ENCODE peak calls at places on chromosomes 12 and 14, in six cellular contexts. One of them, this sample, is unnamed.
A peak's percentile ranks its signal among the peaks of the same experiment; 100 is the strongest.

GRCh38 chr12:71155228-71155627 is 2.6 kb downstream of the TSPAN8 start:
- DNase-seq in fibroblast of pulmonary artery: no peak
- DNase-seq in CD8-positive, alpha-beta T cell: no peak
- DNase-seq in mammary epithelial cell: no peak
- DNase-seq in substantia nigra: no peak
- DNase-seq in NCI-H460: no peak
- DNase-seq in this sample: no peak

GRCh38 chr14:50601405-50601804 is 41.5 kb downstream of the ATL1 start:
- DNase-seq in NCI-H460: peak; percentile 20
- DNase-seq in mammary epithelial cell: peak; percentile 28
- DNase-seq in fibroblast of pulmonary artery: peak; percentile 13
- DNase-seq in CD8-positive, alpha-beta T cell: no peak
- DNase-seq in substantia nigra: no peak
- DNase-seq in this sample: no peak

GRCh38 chr14:73764406-73764805 is 50.2 kb upstream of the PNMA1 start:
- DNase-seq in fibroblast of pulmonary artery: peak; percentile 52
- DNase-seq in NCI-H460: no peak
- DNase-seq in substantia nigra: no peak
- DNase-seq in mammary epithelial cell: no peak
- DNase-seq in CD8-positive, alpha-beta T cell: no peak
- DNase-seq in this sample: no peak

GRCh38 chr12:25482637-25483036 is 70.4 kb downstream of the LMNTD1 start:
- DNase-seq in fibroblast of pulmonary artery: no peak
- DNase-seq in CD8-positive, alpha-beta T cell: no peak
- DNase-seq in mammary epithelial cell: no peak
- DNase-seq in NCI-H460: no peak
- DNase-seq in substantia nigra: no peak
- DNase-seq in this sample: no peak

GRCh38 chr12:31008241-31008711 is 65.4 kb upstream of the DDX11 start:
- DNase-seq in NCI-H460: no peak
- DNase-seq in fibroblast of pulmonary artery: no peak
- DNase-seq in CD8-positive, alpha-beta T cell: no peak
- DNase-seq in substantia nigra: no peak
- DNase-seq in mammary epithelial cell: no peak
- DNase-seq in this sample: no peak

GRCh38 chr12:40525054-40525453 is 167.2 kb upstream of the CNTN1 start:
- DNase-seq in mammary epithelial cell: no peak
- DNase-seq in substantia nigra: no peak
- DNase-seq in NCI-H460: no peak
- DNase-seq in fibroblast of pulmonary artery: no peak
- DNase-seq in CD8-positive, alpha-beta T cell: no peak
- DNase-seq in this sample: no peak

GRCh38 chr12:50024804-50025186 is 499 bp downstream of the RACGAP1 start:
- DNase-seq in fibroblast of pulmonary artery: no peak
- DNase-seq in NCI-H460: no peak
- DNase-seq in CD8-positive, alpha-beta T cell: no peak
- DNase-seq in mammary epithelial cell: peak; percentile 21
- DNase-seq in substantia nigra: no peak
- DNase-seq in this sample: no peak

GRCh38 chr14:89750206-89750867 is 204.2 kb downstream of the EFCAB11 start:
- DNase-seq in fibroblast of pulmonary artery: peak; percentile 33
- DNase-seq in substantia nigra: no peak
- DNase-seq in mammary epithelial cell: no peak
- DNase-seq in NCI-H460: no peak
- DNase-seq in CD8-positive, alpha-beta T cell: no peak
- DNase-seq in this sample: no peak

GRCh38 chr12:95473440-95473946 is 459 bp upstream of the METAP2 start:
- DNase-seq in CD8-positive, alpha-beta T cell: peak; percentile 16
- DNase-seq in substantia nigra: no peak
- DNase-seq in NCI-H460: peak; percentile 38
- DNase-seq in fibroblast of pulmonary artery: peak; percentile 38
- DNase-seq in mammary epithelial cell: peak; percentile 56
- DNase-seq in this sample: peak; percentile 63

GRCh38 chr14:69263771-69264170 is 3.8 kb downstream of the GALNT16 start:
- DNase-seq in fibroblast of pulmonary artery: no peak
- DNase-seq in CD8-positive, alpha-beta T cell: no peak
- DNase-seq in NCI-H460: no peak
- DNase-seq in substantia nigra: no peak
- DNase-seq in mammary epithelial cell: no peak
- DNase-seq in this sample: peak; percentile 23

GRCh38 chr14:102370305-102370809 is 7.6 kb downstream of the TECPR2 start:
- DNase-seq in mammary epithelial cell: peak; percentile 14
- DNase-seq in substantia nigra: no peak
- DNase-seq in NCI-H460: no peak
- DNase-seq in CD8-positive, alpha-beta T cell: no peak
- DNase-seq in fibroblast of pulmonary artery: peak; percentile 18
- DNase-seq in this sample: no peak

GRCh38 chr14:69573841-69574265 is 818 bp downstream of the CCDC177 start:
- DNase-seq in fibroblast of pulmonary artery: no peak
- DNase-seq in mammary epithelial cell: no peak
- DNase-seq in NCI-H460: no peak
- DNase-seq in CD8-positive, alpha-beta T cell: no peak
- DNase-seq in substantia nigra: no peak
- DNase-seq in this sample: no peak

GRCh38 chr14:101196795-101197590 is 293.5 kb upstream of the RTL1 start:
- DNase-seq in mammary epithelial cell: no peak
- DNase-seq in substantia nigra: no peak
- DNase-seq in NCI-H460: no peak
- DNase-seq in CD8-positive, alpha-beta T cell: no peak
- DNase-seq in fibroblast of pulmonary artery: no peak
- DNase-seq in this sample: no peak